ENCODE peak calls at places on chromosomes 5 and 9, in five cellular contexts. One of them, this sample, is unnamed.

GRCh38 chr9:128550226-128550625 is 2.2 kb upstream of the SPTAN1 start:
- DNase-seq in PC-3: no peak
- DNase-seq in endodermal cell: peak; percentile 43
- DNase-seq in AG04450: no peak
- DNase-seq in tibial nerve: no peak
- DNase-seq in this sample: no peak

GRCh38 chr5:41748631-41749030 is 121.6 kb downstream of the OXCT1 start:
- DNase-seq in PC-3: peak; percentile 24
- DNase-seq in endodermal cell: no peak
- DNase-seq in AG04450: no peak
- DNase-seq in tibial nerve: no peak
- DNase-seq in this sample: no peak

GRCh38 chr9:93828331-93829097 is 126.6 kb downstream of the BARX1 start:
- DNase-seq in tibial nerve: no peak
- DNase-seq in PC-3: no peak
- DNase-seq in AG04450: no peak
- DNase-seq in endodermal cell: no peak
- DNase-seq in this sample: no peak

GRCh38 chr5:55140908-55141665 is 18.9 kb upstream of the GPX8 start:
- DNase-seq in endodermal cell: no peak
- DNase-seq in AG04450: no peak
- DNase-seq in PC-3: no peak
- DNase-seq in tibial nerve: no peak
- DNase-seq in this sample: no peak

GRCh38 chr9:77897292-77897691 is 134.3 kb downstream of the GNAQ start:
- DNase-seq in PC-3: peak; percentile 8
- DNase-seq in endodermal cell: peak; percentile 70
- DNase-seq in tibial nerve: no peak
- DNase-seq in AG04450: no peak
- DNase-seq in this sample: no peak

GRCh38 chr9:129525781-129526180 is 95.1 kb downstream of the C9orf50 start:
- DNase-seq in tibial nerve: no peak
- DNase-seq in PC-3: no peak
- DNase-seq in endodermal cell: no peak
- DNase-seq in AG04450: no peak
- DNase-seq in this sample: no peak

GRCh38 chr5:5551499-5551898 is 129.0 kb downstream of the ICE1 start:
- DNase-seq in PC-3: no peak
- DNase-seq in AG04450: no peak
- DNase-seq in tibial nerve: no peak
- DNase-seq in endodermal cell: no peak
- DNase-seq in this sample: no peak

GRCh38 chr5:1406681-1407640 is 38.3 kb downstream of the SLC6A3 start:
- DNase-seq in AG04450: no peak
- DNase-seq in endodermal cell: no peak
- DNase-seq in PC-3: no peak
- DNase-seq in tibial nerve: no peak
- DNase-seq in this sample: no peak

GRCh38 chr5:172370237-172370640 is 84.1 kb downstream of the SH3PXD2B start:
- DNase-seq in endodermal cell: no peak
- DNase-seq in PC-3: no peak
- DNase-seq in AG04450: no peak
- DNase-seq in tibial nerve: no peak
- DNase-seq in this sample: no peak

GRCh38 chr5:73818357-73818756 is 192.4 kb downstream of the ARHGEF28 start:
- DNase-seq in tibial nerve: no peak
- DNase-seq in endodermal cell: no peak
- DNase-seq in PC-3: peak; percentile 33
- DNase-seq in AG04450: peak; percentile 47
- DNase-seq in this sample: no peak

GRCh38 chr5:38929838-38930237 is 84.0 kb downstream of the OSMR start:
- DNase-seq in tibial nerve: no peak
- DNase-seq in AG04450: no peak
- DNase-seq in PC-3: no peak
- DNase-seq in endodermal cell: no peak
- DNase-seq in this sample: no peak

GRCh38 chr9:3526166-3526902 is 533 bp upstream of the RFX3 start:
- DNase-seq in endodermal cell: peak; percentile 93
- DNase-seq in PC-3: peak; percentile 73
- DNase-seq in tibial nerve: peak; percentile 82
- DNase-seq in AG04450: peak; percentile 59
- DNase-seq in this sample: peak; percentile 85

GRCh38 chr9:124392855-124393460 is 22.3 kb downstream of the PSMB7 start:
- DNase-seq in tibial nerve: no peak
- DNase-seq in endodermal cell: peak; percentile 76
- DNase-seq in AG04450: peak; percentile 65
- DNase-seq in PC-3: peak; percentile 95
- DNase-seq in this sample: no peak

GRCh38 chr5:36958612-36959011 is 82.0 kb downstream of the NIPBL start:
- DNase-seq in PC-3: no peak
- DNase-seq in AG04450: no peak
- DNase-seq in tibial nerve: no peak
- DNase-seq in endodermal cell: no peak
- DNase-seq in this sample: no peak

GRCh38 chr5:133164759-133165158 is 112.9 kb downstream of the HSPA4 start:
- DNase-seq in endodermal cell: no peak
- DNase-seq in AG04450: no peak
- DNase-seq in tibial nerve: no peak
- DNase-seq in PC-3: no peak
- DNase-seq in this sample: no peak

GRCh38 chr9:113187935-113188595 is 33.0 kb downstream of the FKBP15 start:
- DNase-seq in tibial nerve: peak; percentile 26
- DNase-seq in endodermal cell: no peak
- DNase-seq in AG04450: peak; percentile 76
- DNase-seq in PC-3: peak; percentile 65
- DNase-seq in this sample: no peak

GRCh38 chr9:105114956-105115728 is 129.3 kb upstream of the SLC44A1 start:
- DNase-seq in PC-3: peak; percentile 40
- DNase-seq in AG04450: no peak
- DNase-seq in endodermal cell: no peak
- DNase-seq in tibial nerve: no peak
- DNase-seq in this sample: no peak

DNA sequence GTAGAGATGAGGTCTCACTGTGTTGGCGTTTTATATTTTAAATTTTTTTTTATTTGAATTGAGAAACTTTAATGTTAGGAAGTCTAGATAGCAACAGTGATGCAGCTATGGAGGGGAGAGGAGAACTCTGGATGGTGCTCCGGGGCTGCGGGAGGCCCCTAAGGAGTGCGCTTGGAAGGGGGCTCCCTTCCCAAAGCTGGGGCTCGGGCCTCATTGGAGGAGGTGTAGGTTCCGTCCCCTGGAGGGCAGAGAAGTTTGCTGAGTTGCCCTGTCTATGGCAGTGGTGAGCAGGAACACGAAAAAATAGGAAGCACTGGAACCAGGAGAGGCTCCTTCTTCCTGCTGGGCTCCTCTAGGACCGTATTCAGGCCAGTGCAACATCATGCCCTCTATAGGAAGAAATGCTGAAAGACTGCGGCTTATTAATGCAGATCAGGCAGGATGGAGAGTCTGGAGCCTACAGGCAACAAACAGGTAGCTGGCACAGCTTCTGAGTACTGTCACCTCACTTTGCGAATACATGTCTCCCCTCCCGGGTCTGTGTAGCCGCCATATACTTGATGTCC is 16.1 kb downstream of the AHRR start:
- DNase-seq in tibial nerve: no peak
- DNase-seq in PC-3: peak; percentile 50
- DNase-seq in AG04450: no peak
- DNase-seq in endodermal cell: peak; percentile 78
- DNase-seq in this sample: peak; percentile 43
- TF ChIP-seq CTCF in tibial nerve: no peak
- TF ChIP-seq CTCF in PC-3: peak; percentile 52
- TF ChIP-seq CTCF in AG04450: peak; percentile 59
- TF ChIP-seq CTCF in endodermal cell: peak; percentile 74
- TF ChIP-seq CTCF in this sample: no peak

GRCh38 chr9:136529516-136530471 is 16.1 kb downstream of the NOTCH1 start:
- DNase-seq in AG04450: no peak
- DNase-seq in tibial nerve: no peak
- DNase-seq in PC-3: no peak
- DNase-seq in endodermal cell: no peak
- DNase-seq in this sample: peak; percentile 81
- TF ChIP-seq CTCF in AG04450: no peak
- TF ChIP-seq CTCF in tibial nerve: no peak
- TF ChIP-seq CTCF in PC-3: no peak
- TF ChIP-seq CTCF in endodermal cell: no peak
- TF ChIP-seq CTCF in this sample: no peak

GRCh38 chr9:83330207-83331196 is 207.7 kb downstream of the FRMD3 start:
- DNase-seq in tibial nerve: no peak
- DNase-seq in PC-3: peak; percentile 26
- DNase-seq in AG04450: no peak
- DNase-seq in endodermal cell: no peak
- DNase-seq in this sample: no peak
- TF ChIP-seq CTCF in tibial nerve: no peak
- TF ChIP-seq CTCF in PC-3: peak; percentile 15
- TF ChIP-seq CTCF in AG04450: no peak
- TF ChIP-seq CTCF in endodermal cell: peak; percentile 48
- TF ChIP-seq CTCF in this sample: no peak

DNA sequence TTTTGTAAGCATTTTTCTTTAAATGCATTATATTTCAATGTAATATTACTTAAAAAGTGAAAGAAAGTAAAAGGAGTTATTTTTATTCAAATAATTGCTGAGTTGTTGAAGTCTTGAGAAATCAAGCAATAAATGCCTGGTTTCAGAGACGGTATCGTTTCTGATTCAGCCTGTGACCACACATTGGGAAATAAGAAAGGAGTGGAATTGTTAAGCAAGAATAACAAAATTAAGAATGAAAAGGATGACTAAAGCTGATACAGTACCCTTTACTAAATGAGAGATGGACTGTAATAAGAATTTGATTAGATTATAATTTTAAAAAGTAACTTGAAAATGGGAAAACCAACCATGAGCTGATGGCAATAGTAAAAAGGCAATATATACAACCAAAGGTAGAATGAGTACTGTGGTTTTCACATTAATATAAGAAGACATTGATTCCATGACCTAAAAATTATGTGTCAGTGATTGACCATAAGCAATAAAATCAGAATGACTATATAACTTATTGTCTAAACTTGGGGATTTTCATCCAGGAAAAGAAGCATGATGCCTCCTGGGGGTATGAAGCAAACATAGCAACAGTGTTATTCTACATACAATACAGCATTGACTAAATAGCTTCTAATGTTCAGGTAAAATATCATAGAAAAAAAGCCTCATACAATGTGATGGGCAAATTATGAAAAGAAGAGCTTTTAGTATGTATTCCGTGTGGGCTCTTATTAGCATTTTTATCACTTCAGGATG is 101.9 kb upstream of the PRDM9 start:
- DNase-seq in endodermal cell: no peak
- DNase-seq in tibial nerve: no peak
- DNase-seq in PC-3: peak; percentile 44
- DNase-seq in AG04450: no peak
- DNase-seq in this sample: no peak
- TF ChIP-seq CTCF in endodermal cell: peak; percentile 33
- TF ChIP-seq CTCF in tibial nerve: no peak
- TF ChIP-seq CTCF in PC-3: peak; percentile 63
- TF ChIP-seq CTCF in AG04450: peak; percentile 8
- TF ChIP-seq CTCF in this sample: no peak

GRCh38 chr5:144207875-144208444 is 37.3 kb downstream of the KCTD16 start:
- DNase-seq in PC-3: no peak
- DNase-seq in AG04450: no peak
- DNase-seq in endodermal cell: no peak
- DNase-seq in tibial nerve: no peak
- DNase-seq in this sample: no peak
- TF ChIP-seq CTCF in PC-3: no peak
- TF ChIP-seq CTCF in AG04450: no peak
- TF ChIP-seq CTCF in endodermal cell: peak; percentile 36
- TF ChIP-seq CTCF in tibial nerve: no peak
- TF ChIP-seq CTCF in this sample: no peak

GRCh38 chr9:97487107-97487506 is 14.4 kb upstream of the TMOD1 start:
- DNase-seq in AG04450: no peak
- DNase-seq in tibial nerve: no peak
- DNase-seq in endodermal cell: no peak
- DNase-seq in PC-3: peak; percentile 66
- DNase-seq in this sample: no peak
- TF ChIP-seq CTCF in AG04450: peak; percentile 52
- TF ChIP-seq CTCF in tibial nerve: no peak
- TF ChIP-seq CTCF in endodermal cell: peak; percentile 63
- TF ChIP-seq CTCF in PC-3: peak; percentile 67
- TF ChIP-seq CTCF in this sample: peak; percentile 45

GRCh38 chr5:169548315-169548714 is 35.3 kb upstream of the SPDL1 start:
- DNase-seq in tibial nerve: no peak
- DNase-seq in PC-3: peak; percentile 66
- DNase-seq in endodermal cell: no peak
- DNase-seq in AG04450: no peak
- DNase-seq in this sample: no peak
- TF ChIP-seq CTCF in tibial nerve: no peak
- TF ChIP-seq CTCF in PC-3: peak; percentile 67
- TF ChIP-seq CTCF in endodermal cell: peak; percentile 77
- TF ChIP-seq CTCF in AG04450: peak; percentile 35
- TF ChIP-seq CTCF in this sample: peak; percentile 28

GRCh38 chr5:14399054-14399657 is 182.4 kb upstream of the OTULINL start:
- DNase-seq in PC-3: peak; percentile 84
- DNase-seq in tibial nerve: no peak
- DNase-seq in AG04450: no peak
- DNase-seq in endodermal cell: no peak
- DNase-seq in this sample: peak; percentile 23
- TF ChIP-seq CTCF in PC-3: peak; percentile 91
- TF ChIP-seq CTCF in tibial nerve: peak; percentile 70
- TF ChIP-seq CTCF in AG04450: peak; percentile 79
- TF ChIP-seq CTCF in endodermal cell: peak; percentile 86
- TF ChIP-seq CTCF in this sample: peak; percentile 70

GRCh38 chr5:28714887-28715286 is 1676.5 kb upstream of the CDH9 start:
- DNase-seq in PC-3: no peak
- DNase-seq in tibial nerve: no peak
- DNase-seq in endodermal cell: no peak
- DNase-seq in AG04450: no peak
- DNase-seq in this sample: no peak

GRCh38 chr5:28707706-28708105 is 1669.3 kb upstream of the CDH9 start:
- DNase-seq in tibial nerve: no peak
- DNase-seq in endodermal cell: no peak
- DNase-seq in PC-3: no peak
- DNase-seq in AG04450: no peak
- DNase-seq in this sample: no peak

GRCh38 chr5:28708472-28708871 is 1670.1 kb upstream of the CDH9 start:
- DNase-seq in PC-3: no peak
- DNase-seq in AG04450: no peak
- DNase-seq in tibial nerve: no peak
- DNase-seq in endodermal cell: no peak
- DNase-seq in this sample: no peak

GRCh38 chr5:28710360-28710759 is 1672.0 kb upstream of the CDH9 start:
- DNase-seq in AG04450: no peak
- DNase-seq in endodermal cell: no peak
- DNase-seq in PC-3: peak; percentile 22
- DNase-seq in tibial nerve: no peak
- DNase-seq in this sample: no peak
- TF ChIP-seq CTCF in AG04450: no peak
- TF ChIP-seq CTCF in endodermal cell: peak; percentile 69
- TF ChIP-seq CTCF in PC-3: peak; percentile 44
- TF ChIP-seq CTCF in tibial nerve: no peak
- TF ChIP-seq CTCF in this sample: peak; percentile 77